ENCODE peak calls at places on chromosomes 2 and 18, in six cellular contexts. O is GM13976; S is activated CD4-positive, alpha-beta T cell treated with anti-CD3 and anti-CD28 coated beads, Interleukin-2, amount 50 U/mL, for 48 hours; H is GF-D8; E is ACHN; Q is H54. A is an unnamed sample.

GRCh38 chr2:9703085-9703641 is 72.4 kb upstream of the YWHAQ start:
- DNase-seq in O (no peak), S (peak; percentile 82), H (no peak), E (peak; percentile 74), Q (peak; percentile 77), A (peak; percentile 87)

GRCh38 chr2:70083344-70084156 is 3.7 kb upstream of the PCBP1 start:
- DNase-seq in O (peak; percentile 68), S (peak; percentile 68), H (no peak), E (peak; percentile 91), Q (peak; percentile 71), A (peak; percentile 80)

GRCh38 chr2:240472078-240472790 is 36.8 kb downstream of the GPC1 start:
- DNase-seq in O (peak; percentile 12), S (no peak), H (no peak), E (no peak), Q (no peak), A (no peak)

GRCh38 chr2:226581661-226582060 is 218.0 kb downstream of the IRS1 start:
- DNase-seq in O (no peak), S (no peak), H (no peak), E (no peak), Q (no peak), A (no peak)

GRCh38 chr2:217366996-217367395 is 507.1 kb upstream of the TNP1 start:
- DNase-seq in O (no peak), S (no peak), H (no peak), E (no peak), Q (no peak), A (no peak)

GRCh38 chr2:10170256-10170655 is 47.7 kb downstream of the RRM2 start:
- DNase-seq in O (no peak), S (no peak), H (no peak), E (peak; percentile 34), Q (peak; percentile 81), A (no peak)

GRCh38 chr2:169968767-169969166 is 141.5 kb downstream of the UBR3 start:
- DNase-seq in O (no peak), S (no peak), H (no peak), E (no peak), Q (no peak), A (no peak)

GRCh38 chr2:237603718-237604362 is 13.3 kb upstream of the RAB17 start:
- DNase-seq in O (peak; percentile 66), S (peak; percentile 26), H (peak; percentile 5), E (no peak), Q (no peak), A (peak; percentile 38)

GRCh38 chr2:3642521-3643215 is 15.3 kb upstream of the ALLC start:
- DNase-seq in O (no peak), S (no peak), H (no peak), E (no peak), Q (no peak), A (no peak)

GRCh38 chr2:151071906-151072305 is 189.8 kb downstream of the RBM43 start:
- DNase-seq in O (no peak), S (no peak), H (no peak), E (no peak), Q (no peak), A (no peak)

GRCh38 chr2:131646669-131647297 is 119.1 kb downstream of the CCDC74A start:
- DNase-seq in O (no peak), S (no peak), H (no peak), E (no peak), Q (no peak), A (no peak)

GRCh38 chr2:204183608-204184007 is 247.0 kb downstream of the ICOS start:
- DNase-seq in O (no peak), S (no peak), H (no peak), E (no peak), Q (no peak), A (no peak)

GRCh38 chr2:165847001-165847400 is 53.0 kb upstream of the GALNT3 start:
- DNase-seq in O (no peak), S (no peak), H (no peak), E (no peak), Q (no peak), A (no peak)

GRCh38 chr2:191679818-191680600 is 2.1 kb downstream of the NABP1 start:
- DNase-seq in O (no peak), S (no peak), H (peak; percentile 31), E (peak; percentile 77), Q (no peak), A (no peak)

GRCh38 chr18:27861539-27861938 is 315.4 kb downstream of the CDH2 start:
- DNase-seq in O (no peak), S (no peak), H (no peak), E (no peak), Q (no peak), A (no peak)

GRCh38 chr18:61948196-61948800 is 55.5 kb upstream of the RNF152 start:
- DNase-seq in O (no peak), S (no peak), H (no peak), E (no peak), Q (no peak), A (no peak)

GRCh38 chr2:174014021-174014698 is 49.0 kb upstream of the SP3 start:
- DNase-seq in O (no peak), S (no peak), H (no peak), E (no peak), Q (no peak), A (no peak)

GRCh38 chr2:32960647-32961403 is 14.1 kb downstream of the LTBP1 start:
- DNase-seq in O (no peak), S (no peak), H (no peak), E (no peak), Q (no peak), A (no peak)

GRCh38 chr2:84875213-84875560 is 5.7 kb downstream of the TRABD2A start:
- DNase-seq in O (no peak), S (no peak), H (no peak), E (no peak), Q (no peak), A (no peak)

GRCh38 chr2:109699646-109700045 is 85.5 kb downstream of the SOWAHC start:
- DNase-seq in O (no peak), S (no peak), H (no peak), E (no peak), Q (no peak), A (no peak)

GRCh38 chr2:9030882-9031645 is 27.6 kb upstream of the MBOAT2 start:
- DNase-seq in O (no peak), S (no peak), H (no peak), E (no peak), Q (no peak), A (no peak)

GRCh38 chr2:119155633-119156032 is 2.9 kb downstream of the C1QL2 start:
- DNase-seq in O (no peak), S (no peak), H (no peak), E (no peak), Q (no peak), A (no peak)

GRCh38 chr2:232731470-232731869 is 34.3 kb downstream of the GIGYF2 start:
- DNase-seq in O (no peak), S (no peak), H (no peak), E (no peak), Q (no peak), A (no peak)

GRCh38 chr2:88733155-88733902 is 41.9 kb downstream of the RPIA start:
- DNase-seq in O (no peak), S (no peak), H (no peak), E (no peak), Q (no peak), A (no peak)

GRCh38 chr18:62586148-62586774 is 63.4 kb downstream of the ZCCHC2 start:
- DNase-seq in O (peak; percentile 88), S (peak; percentile 86), H (no peak), E (peak; percentile 58), Q (peak; percentile 77), A (peak; percentile 85)

GRCh38 chr2:215262303-215262702 is 49.6 kb upstream of the ATIC start:
- DNase-seq in O (no peak), S (no peak), H (no peak), E (no peak), Q (no peak), A (no peak)